ENCODE peak calls at places on chromosomes 1 and 21, in nine cellular contexts. One of them, this sample, is unnamed.

GRCh38 chr1:24393892-24394291 is 19.7 kb downstream of the STPG1 start:
- DNase-seq in astrocyte: peak; percentile 71
- DNase-seq in lower lobe of right lung: no peak
- DNase-seq in fibroblast of mammary gland: peak; percentile 85
- DNase-seq in NB4: no peak
- DNase-seq in NCI-H748 treated with DMSO at 0.1 percent for 48 hours: no peak
- DNase-seq in amniotic stem cell: no peak
- DNase-seq in BJ: no peak
- DNase-seq in HFFc6: peak; percentile 83
- DNase-seq in this sample: no peak

GRCh38 chr21:36863260-36863659 is 103.2 kb downstream of the HLCS start:
- DNase-seq in amniotic stem cell: no peak
- DNase-seq in NCI-H748 treated with DMSO at 0.1 percent for 48 hours: no peak
- DNase-seq in astrocyte: no peak
- DNase-seq in HFFc6: no peak
- DNase-seq in lower lobe of right lung: no peak
- DNase-seq in NB4: no peak
- DNase-seq in BJ: no peak
- DNase-seq in fibroblast of mammary gland: no peak
- DNase-seq in this sample: no peak

GRCh38 chr1:205074084-205074483 is 10.2 kb downstream of the TMEM81 start:
- DNase-seq in astrocyte: no peak
- DNase-seq in NB4: no peak
- DNase-seq in amniotic stem cell: no peak
- DNase-seq in fibroblast of mammary gland: no peak
- DNase-seq in BJ: no peak
- DNase-seq in HFFc6: no peak
- DNase-seq in NCI-H748 treated with DMSO at 0.1 percent for 48 hours: no peak
- DNase-seq in lower lobe of right lung: no peak
- DNase-seq in this sample: no peak

GRCh38 chr1:149979972-149980548 is 30.5 kb downstream of the OTUD7B start:
- DNase-seq in amniotic stem cell: no peak
- DNase-seq in fibroblast of mammary gland: no peak
- DNase-seq in HFFc6: no peak
- DNase-seq in NB4: no peak
- DNase-seq in lower lobe of right lung: no peak
- DNase-seq in astrocyte: no peak
- DNase-seq in NCI-H748 treated with DMSO at 0.1 percent for 48 hours: no peak
- DNase-seq in BJ: no peak
- DNase-seq in this sample: no peak

GRCh38 chr1:192488058-192488457 is 87.5 kb upstream of the RGS1 start:
- DNase-seq in lower lobe of right lung: no peak
- DNase-seq in fibroblast of mammary gland: no peak
- DNase-seq in NB4: no peak
- DNase-seq in astrocyte: no peak
- DNase-seq in BJ: no peak
- DNase-seq in NCI-H748 treated with DMSO at 0.1 percent for 48 hours: no peak
- DNase-seq in amniotic stem cell: no peak
- DNase-seq in HFFc6: no peak
- DNase-seq in this sample: no peak

GRCh38 chr1:62962794-62963776 is 179.2 kb downstream of the ATG4C start:
- DNase-seq in NCI-H748 treated with DMSO at 0.1 percent for 48 hours: peak; percentile 25
- DNase-seq in astrocyte: peak; percentile 3
- DNase-seq in amniotic stem cell: no peak
- DNase-seq in HFFc6: no peak
- DNase-seq in NB4: peak; percentile 56
- DNase-seq in fibroblast of mammary gland: peak; percentile 53
- DNase-seq in lower lobe of right lung: no peak
- DNase-seq in BJ: no peak
- DNase-seq in this sample: peak; percentile 76

GRCh38 chr21:28568692-28569091 is 424.0 kb downstream of the LTN1 start:
- DNase-seq in NB4: no peak
- DNase-seq in BJ: no peak
- DNase-seq in NCI-H748 treated with DMSO at 0.1 percent for 48 hours: no peak
- DNase-seq in fibroblast of mammary gland: no peak
- DNase-seq in lower lobe of right lung: no peak
- DNase-seq in astrocyte: no peak
- DNase-seq in HFFc6: no peak
- DNase-seq in amniotic stem cell: no peak
- DNase-seq in this sample: no peak

GRCh38 chr1:165376041-165376810 is 19.7 kb upstream of the LMX1A start:
- DNase-seq in NCI-H748 treated with DMSO at 0.1 percent for 48 hours: no peak
- DNase-seq in NB4: peak; percentile 40
- DNase-seq in fibroblast of mammary gland: peak; percentile 96
- DNase-seq in lower lobe of right lung: peak; percentile 70
- DNase-seq in astrocyte: peak; percentile 85
- DNase-seq in amniotic stem cell: no peak
- DNase-seq in HFFc6: peak; percentile 77
- DNase-seq in BJ: peak; percentile 35
- DNase-seq in this sample: peak; percentile 74

GRCh38 chr1:64060611-64061302 is 142.7 kb upstream of the UBE2U start:
- DNase-seq in lower lobe of right lung: no peak
- DNase-seq in NB4: no peak
- DNase-seq in amniotic stem cell: no peak
- DNase-seq in fibroblast of mammary gland: peak; percentile 52
- DNase-seq in BJ: no peak
- DNase-seq in HFFc6: no peak
- DNase-seq in astrocyte: no peak
- DNase-seq in NCI-H748 treated with DMSO at 0.1 percent for 48 hours: no peak
- DNase-seq in this sample: no peak

GRCh38 chr1:54825696-54826095 is 24.6 kb upstream of the TTC22 start:
- DNase-seq in NB4: no peak
- DNase-seq in astrocyte: no peak
- DNase-seq in NCI-H748 treated with DMSO at 0.1 percent for 48 hours: no peak
- DNase-seq in amniotic stem cell: no peak
- DNase-seq in BJ: no peak
- DNase-seq in HFFc6: no peak
- DNase-seq in fibroblast of mammary gland: no peak
- DNase-seq in lower lobe of right lung: no peak
- DNase-seq in this sample: no peak

GRCh38 chr1:27290586-27290985 is 31.4 kb upstream of the TMEM222 start:
- DNase-seq in fibroblast of mammary gland: no peak
- DNase-seq in BJ: no peak
- DNase-seq in astrocyte: no peak
- DNase-seq in NB4: no peak
- DNase-seq in NCI-H748 treated with DMSO at 0.1 percent for 48 hours: no peak
- DNase-seq in HFFc6: no peak
- DNase-seq in amniotic stem cell: no peak
- DNase-seq in lower lobe of right lung: no peak
- DNase-seq in this sample: no peak

GRCh38 chr1:49048188-49048587 is 271.5 kb upstream of the BEND5 start:
- DNase-seq in lower lobe of right lung: no peak
- DNase-seq in astrocyte: no peak
- DNase-seq in NB4: no peak
- DNase-seq in fibroblast of mammary gland: no peak
- DNase-seq in HFFc6: no peak
- DNase-seq in NCI-H748 treated with DMSO at 0.1 percent for 48 hours: no peak
- DNase-seq in BJ: no peak
- DNase-seq in amniotic stem cell: no peak
- DNase-seq in this sample: no peak

GRCh38 chr1:153509036-153509435 is 26.8 kb downstream of the S100A6 start:
- DNase-seq in NB4: no peak
- DNase-seq in astrocyte: no peak
- DNase-seq in HFFc6: no peak
- DNase-seq in BJ: no peak
- DNase-seq in NCI-H748 treated with DMSO at 0.1 percent for 48 hours: no peak
- DNase-seq in lower lobe of right lung: no peak
- DNase-seq in fibroblast of mammary gland: no peak
- DNase-seq in amniotic stem cell: no peak
- DNase-seq in this sample: no peak

GRCh38 chr1:89610457-89610991 is 22.4 kb upstream of the LRRC8C start:
- DNase-seq in BJ: no peak
- DNase-seq in NCI-H748 treated with DMSO at 0.1 percent for 48 hours: no peak
- DNase-seq in astrocyte: no peak
- DNase-seq in HFFc6: no peak
- DNase-seq in fibroblast of mammary gland: no peak
- DNase-seq in NB4: no peak
- DNase-seq in amniotic stem cell: no peak
- DNase-seq in lower lobe of right lung: no peak
- DNase-seq in this sample: no peak

GRCh38 chr1:95953005-95953404 is 719.0 kb downstream of the RWDD3 start:
- DNase-seq in amniotic stem cell: no peak
- DNase-seq in astrocyte: peak; percentile 7
- DNase-seq in lower lobe of right lung: no peak
- DNase-seq in fibroblast of mammary gland: peak; percentile 31
- DNase-seq in BJ: no peak
- DNase-seq in NB4: no peak
- DNase-seq in HFFc6: no peak
- DNase-seq in NCI-H748 treated with DMSO at 0.1 percent for 48 hours: peak; percentile 4
- DNase-seq in this sample: no peak

GRCh38 chr1:54500030-54500389 is 48.0 kb upstream of the ACOT11 start:
- DNase-seq in BJ: no peak
- DNase-seq in amniotic stem cell: no peak
- DNase-seq in NB4: no peak
- DNase-seq in lower lobe of right lung: no peak
- DNase-seq in NCI-H748 treated with DMSO at 0.1 percent for 48 hours: no peak
- DNase-seq in astrocyte: no peak
- DNase-seq in HFFc6: no peak
- DNase-seq in fibroblast of mammary gland: no peak
- DNase-seq in this sample: no peak

GRCh38 chr21:33821580-33822322 is 93.9 kb downstream of the ATP5PO start:
- DNase-seq in NB4: no peak
- DNase-seq in BJ: no peak
- DNase-seq in fibroblast of mammary gland: no peak
- DNase-seq in lower lobe of right lung: no peak
- DNase-seq in HFFc6: no peak
- DNase-seq in NCI-H748 treated with DMSO at 0.1 percent for 48 hours: no peak
- DNase-seq in amniotic stem cell: no peak
- DNase-seq in astrocyte: no peak
- DNase-seq in this sample: no peak

GRCh38 chr1:169680377-169681019 is 30.9 kb downstream of the SELL start:
- DNase-seq in astrocyte: no peak
- DNase-seq in HFFc6: no peak
- DNase-seq in BJ: no peak
- DNase-seq in lower lobe of right lung: no peak
- DNase-seq in NB4: no peak
- DNase-seq in fibroblast of mammary gland: no peak
- DNase-seq in amniotic stem cell: no peak
- DNase-seq in NCI-H748 treated with DMSO at 0.1 percent for 48 hours: no peak
- DNase-seq in this sample: no peak

GRCh38 chr1:3968851-3969250 is 68.8 kb upstream of the C1orf174 start:
- DNase-seq in fibroblast of mammary gland: no peak
- DNase-seq in astrocyte: no peak
- DNase-seq in NB4: peak; percentile 10
- DNase-seq in NCI-H748 treated with DMSO at 0.1 percent for 48 hours: no peak
- DNase-seq in lower lobe of right lung: no peak
- DNase-seq in HFFc6: no peak
- DNase-seq in BJ: no peak
- DNase-seq in amniotic stem cell: no peak
- DNase-seq in this sample: no peak

GRCh38 chr1:167915528-167916102 is 1.7 kb upstream of the ADCY10 start:
- DNase-seq in NB4: no peak
- DNase-seq in lower lobe of right lung: no peak
- DNase-seq in BJ: no peak
- DNase-seq in astrocyte: no peak
- DNase-seq in fibroblast of mammary gland: no peak
- DNase-seq in amniotic stem cell: no peak
- DNase-seq in HFFc6: no peak
- DNase-seq in NCI-H748 treated with DMSO at 0.1 percent for 48 hours: no peak
- DNase-seq in this sample: no peak

GRCh38 chr1:25906644-25907300 is 553 bp upstream of the STMN1 start:
- DNase-seq in HFFc6: no peak
- DNase-seq in lower lobe of right lung: peak; percentile 61
- DNase-seq in fibroblast of mammary gland: no peak
- DNase-seq in NCI-H748 treated with DMSO at 0.1 percent for 48 hours: peak; percentile 21
- DNase-seq in BJ: no peak
- DNase-seq in NB4: no peak
- DNase-seq in astrocyte: no peak
- DNase-seq in amniotic stem cell: no peak
- DNase-seq in this sample: peak; percentile 27

GRCh38 chr1:89309828-89310227 is 37.2 kb upstream of the GBP5 start:
- DNase-seq in NCI-H748 treated with DMSO at 0.1 percent for 48 hours: no peak
- DNase-seq in lower lobe of right lung: no peak
- DNase-seq in BJ: no peak
- DNase-seq in fibroblast of mammary gland: no peak
- DNase-seq in NB4: no peak
- DNase-seq in HFFc6: no peak
- DNase-seq in amniotic stem cell: no peak
- DNase-seq in astrocyte: no peak
- DNase-seq in this sample: no peak

GRCh38 chr1:2610036-2610720 is 22.6 kb downstream of the MMEL1 start:
- DNase-seq in HFFc6: no peak
- DNase-seq in NCI-H748 treated with DMSO at 0.1 percent for 48 hours: no peak
- DNase-seq in amniotic stem cell: no peak
- DNase-seq in astrocyte: no peak
- DNase-seq in BJ: no peak
- DNase-seq in NB4: no peak
- DNase-seq in lower lobe of right lung: peak; percentile 48
- DNase-seq in fibroblast of mammary gland: no peak
- DNase-seq in this sample: peak; percentile 44

GRCh38 chr21:38400195-38400695 is 98.0 kb downstream of the ERG start:
- DNase-seq in HFFc6: no peak
- DNase-seq in lower lobe of right lung: no peak
- DNase-seq in fibroblast of mammary gland: no peak
- DNase-seq in amniotic stem cell: no peak
- DNase-seq in BJ: no peak
- DNase-seq in NB4: no peak
- DNase-seq in NCI-H748 treated with DMSO at 0.1 percent for 48 hours: no peak
- DNase-seq in astrocyte: no peak
- DNase-seq in this sample: no peak

GRCh38 chr1:198937231-198938031 is 298.6 kb downstream of the PTPRC start:
- DNase-seq in NCI-H748 treated with DMSO at 0.1 percent for 48 hours: peak; percentile 25
- DNase-seq in BJ: peak; percentile 85
- DNase-seq in astrocyte: peak; percentile 96
- DNase-seq in amniotic stem cell: peak; percentile 85
- DNase-seq in HFFc6: peak; percentile 96
- DNase-seq in lower lobe of right lung: no peak
- DNase-seq in NB4: peak; percentile 97
- DNase-seq in fibroblast of mammary gland: peak; percentile 95
- DNase-seq in this sample: no peak

GRCh38 chr1:228034954-228035837 is 28.4 kb downstream of the WNT3A start:
- DNase-seq in fibroblast of mammary gland: no peak
- DNase-seq in NB4: no peak
- DNase-seq in NCI-H748 treated with DMSO at 0.1 percent for 48 hours: no peak
- DNase-seq in lower lobe of right lung: no peak
- DNase-seq in amniotic stem cell: no peak
- DNase-seq in astrocyte: no peak
- DNase-seq in HFFc6: no peak
- DNase-seq in BJ: no peak
- DNase-seq in this sample: peak; percentile 25

GRCh38 chr1:37177230-37177864 is 143.0 kb upstream of the GRIK3 start:
- DNase-seq in fibroblast of mammary gland: peak; percentile 11
- DNase-seq in NB4: peak; percentile 63
- DNase-seq in NCI-H748 treated with DMSO at 0.1 percent for 48 hours: no peak
- DNase-seq in astrocyte: no peak
- DNase-seq in lower lobe of right lung: peak; percentile 53
- DNase-seq in amniotic stem cell: no peak
- DNase-seq in BJ: no peak
- DNase-seq in HFFc6: no peak
- DNase-seq in this sample: no peak

GRCh38 chr1:41618066-41618825 is 133.8 kb upstream of the EDN2 start:
- DNase-seq in HFFc6: peak; percentile 13
- DNase-seq in BJ: no peak
- DNase-seq in NCI-H748 treated with DMSO at 0.1 percent for 48 hours: no peak
- DNase-seq in lower lobe of right lung: peak; percentile 91
- DNase-seq in NB4: no peak
- DNase-seq in fibroblast of mammary gland: peak; percentile 65
- DNase-seq in astrocyte: no peak
- DNase-seq in amniotic stem cell: no peak
- DNase-seq in this sample: no peak

GRCh38 chr1:41662656-41663437 is 178.4 kb upstream of the EDN2 start:
- DNase-seq in astrocyte: peak; percentile 80
- DNase-seq in fibroblast of mammary gland: peak; percentile 90
- DNase-seq in HFFc6: peak; percentile 83
- DNase-seq in NCI-H748 treated with DMSO at 0.1 percent for 48 hours: no peak
- DNase-seq in amniotic stem cell: peak; percentile 67
- DNase-seq in NB4: peak; percentile 22
- DNase-seq in lower lobe of right lung: peak; percentile 61
- DNase-seq in BJ: peak; percentile 37
- DNase-seq in this sample: peak; percentile 54

This sample was measured in Peyer's patch.